ENCODE peak calls at places on chromosomes 16 and 17, in six cellular contexts. J, P, I, X, S and R are unnamed samples.

GRCh38 chr17:28563475-28563874 is 7.8 kb downstream of the PIGS start:
- DNase-seq in J (peak; percentile 53), P (no peak), I (no peak), X (no peak), S (no peak), R (no peak)

GRCh38 chr17:6435968-6436367 is 1.0 kb upstream of the AIPL1 start:
- DNase-seq in J (peak; percentile 91), P (peak; percentile 86), I (peak; percentile 75), X (peak; percentile 83), S (no peak), R (peak; percentile 42)

GRCh38 chr17:60792250-60792898 is 114.7 kb downstream of the BCAS3 start:
- DNase-seq in J (no peak), P (no peak), I (no peak), X (no peak), S (no peak), R (no peak)

GRCh38 chr17:299546-299945 is 53.1 kb downstream of the RPH3AL start:
- DNase-seq in J (no peak), P (no peak), I (no peak), X (no peak), S (no peak), R (no peak)

GRCh38 chr16:6797223-6797622 is 535.4 kb upstream of the RBFOX1 start:
- DNase-seq in J (no peak), P (no peak), I (no peak), X (no peak), S (no peak), R (no peak)

GRCh38 chr16:2981177-2981898 is 1.1 kb upstream of the PKMYT1 start:
- DNase-seq in J (no peak), P (peak; percentile 85), I (no peak), X (no peak), S (no peak), R (no peak)

GRCh38 chr16:53542283-53542682 is 39.3 kb upstream of the AKTIP start:
- DNase-seq in J (no peak), P (no peak), I (no peak), X (no peak), S (no peak), R (no peak)

GRCh38 chr16:11128211-11129123 is 127.5 kb downstream of the SOCS1 start:
- DNase-seq in J (peak; percentile 71), P (no peak), I (no peak), X (no peak), S (no peak), R (no peak)

GRCh38 chr17:19021622-19022083 is 17.1 kb upstream of the FAM83G start:
- DNase-seq in J (no peak), P (peak; percentile 25), I (no peak), X (no peak), S (no peak), R (no peak)

GRCh38 chr17:6554871-6555330 is 1.5 kb downstream of the PITPNM3 start:
- DNase-seq in J (no peak), P (peak; percentile 48), I (no peak), X (no peak), S (no peak), R (no peak)

GRCh38 chr17:73571524-73572130 is 72.6 kb downstream of the SDK2 start:
- DNase-seq in J (no peak), P (no peak), I (no peak), X (no peak), S (no peak), R (no peak)

GRCh38 chr16:82580293-82580900 is 46.4 kb upstream of the CDH13 start:
- DNase-seq in J (peak; percentile 35), P (peak; percentile 46), I (no peak), X (no peak), S (no peak), R (no peak)

GRCh38 chr17:57871863-57872262 is 22.0 kb upstream of the MRPS23 start:
- DNase-seq in J (no peak), P (no peak), I (no peak), X (no peak), S (no peak), R (no peak)

GRCh38 chr16:77840623-77841274 is 52.4 kb downstream of the VAT1L start:
- DNase-seq in J (no peak), P (no peak), I (no peak), X (no peak), S (no peak), R (no peak)

GRCh38 chr17:38579934-38580333 is 25.8 kb downstream of the SRCIN1 start:
- DNase-seq in J (peak; percentile 68), P (peak; percentile 67), I (no peak), X (no peak), S (no peak), R (no peak)

GRCh38 chr16:87060026-87060986 is 256.9 kb downstream of the C16orf95 start:
- DNase-seq in J (peak; percentile 39), P (peak; percentile 63), I (no peak), X (no peak), S (no peak), R (no peak)

GRCh38 chr16:2611499-2611862 is 70.8 kb upstream of the KCTD5 start:
- DNase-seq in J (no peak), P (no peak), I (no peak), X (no peak), S (no peak), R (no peak)

GRCh38 chr16:67804853-67805542 is 1.4 kb downstream of the RANBP10 start:
- DNase-seq in J (no peak), P (no peak), I (no peak), X (no peak), S (no peak), R (no peak)

GRCh38 chr16:30740364-30741251 is 7.6 kb upstream of the PHKG2 start:
- DNase-seq in J (peak; percentile 93), P (no peak), I (no peak), X (no peak), S (peak; percentile 94), R (no peak)

GRCh38 chr17:6098466-6099180 is 28.4 kb downstream of the WSCD1 start:
- DNase-seq in J (no peak), P (peak; percentile 53), I (no peak), X (no peak), S (no peak), R (no peak)